ENCODE peak calls at places on chromosomes 5 and 9, in nine cellular contexts. Y is memory B cell; X is iris pigment epithelial cell; O is activated T-helper 1 cell treated with Interleukin-2 at 50 U/mL for 16 hours; N is NCI-H1092 treated with DMSO at 0.1 percent for 48 hours; F is CD8-positive, alpha-beta memory T cell; H is lung microvascular endothelial cell; A is IMR-90; Z is cardiac fibroblast. V is an unnamed sample.

GRCh38 chr9:123368023-123368422 is 12.0 kb downstream of the CRB2 start:
- DNase-seq in Y (no peak), X (no peak), O (no peak), N (no peak), F (no peak), H (no peak), A (no peak), Z (no peak), V (no peak)

GRCh38 chr5:136023935-136024645 is 4.7 kb upstream of the TGFBI start:
- DNase-seq in Y (no peak), X (peak; percentile 55), O (no peak), N (no peak), F (no peak), H (no peak), A (peak; percentile 82), Z (peak; percentile 75), V (no peak)

GRCh38 chr5:124888050-124888506 is 141.6 kb upstream of the ZNF608 start:
- DNase-seq in Y (no peak), X (peak; percentile 33), O (no peak), N (peak; percentile 44), F (no peak), H (no peak), A (no peak), Z (no peak), V (no peak)

GRCh38 chr9:15513335-15513734 is 2.6 kb upstream of the PSIP1 start:
- DNase-seq in Y (no peak), X (no peak), O (no peak), N (peak; percentile 22), F (no peak), H (no peak), A (no peak), Z (peak; percentile 27), V (no peak)

GRCh38 chr5:170383227-170383626 is 5.9 kb downstream of the KCNMB1 start:
- DNase-seq in Y (no peak), X (no peak), O (no peak), N (no peak), F (no peak), H (no peak), A (no peak), Z (no peak), V (no peak)

GRCh38 chr5:64749385-64749784 is 19.1 kb downstream of the SREK1IP1 start:
- DNase-seq in Y (no peak), X (no peak), O (no peak), N (no peak), F (no peak), H (no peak), A (no peak), Z (no peak), V (no peak)

GRCh38 chr5:64811050-64811640 is 42.4 kb downstream of the CWC27 start:
- DNase-seq in Y (no peak), X (peak; percentile 82), O (no peak), N (peak; percentile 41), F (no peak), H (peak; percentile 84), A (peak; percentile 81), Z (peak; percentile 90), V (peak; percentile 25)

GRCh38 chr9:23651051-23651450 is 175.0 kb downstream of the ELAVL2 start:
- DNase-seq in Y (no peak), X (no peak), O (no peak), N (no peak), F (no peak), H (no peak), A (no peak), Z (no peak), V (no peak)

GRCh38 chr5:80210014-80210413 is 45.8 kb downstream of the SERINC5 start:
- DNase-seq in Y (no peak), X (no peak), O (no peak), N (no peak), F (no peak), H (no peak), A (no peak), Z (no peak), V (no peak)

GRCh38 chr5:124605516-124605915 is 140.9 kb downstream of the ZNF608 start:
- DNase-seq in Y (no peak), X (no peak), O (no peak), N (no peak), F (no peak), H (peak; percentile 98), A (peak; percentile 19), Z (peak; percentile 46), V (no peak)

GRCh38 chr9:101711330-101711941 is 27.0 kb downstream of the GRIN3A start:
- DNase-seq in Y (no peak), X (peak; percentile 2), O (no peak), N (no peak), F (no peak), H (peak; percentile 25), A (no peak), Z (peak; percentile 13), V (no peak)

GRCh38 chr9:137452761-137453642 is 6.1 kb downstream of the NSMF start:
- DNase-seq in Y (peak; percentile 26), X (no peak), O (no peak), N (no peak), F (no peak), H (no peak), A (no peak), Z (no peak), V (no peak)

GRCh38 chr9:129307227-129307970 is 129.3 kb upstream of the IER5L start:
- DNase-seq in Y (no peak), X (no peak), O (no peak), N (no peak), F (no peak), H (no peak), A (no peak), Z (no peak), V (no peak)

GRCh38 chr5:111224561-111224989 is 391 bp downstream of the CAMK4 start:
- DNase-seq in Y (peak; percentile 21), X (no peak), O (no peak), N (peak; percentile 15), F (peak; percentile 11), H (no peak), A (peak; percentile 7), Z (no peak), V (no peak)

GRCh38 chr5:14134086-14134485 is 9.1 kb upstream of the TRIO start:
- DNase-seq in Y (no peak), X (no peak), O (no peak), N (peak; percentile 8), F (no peak), H (no peak), A (no peak), Z (no peak), V (no peak)

GRCh38 chr9:133982971-133983720 is 9.0 kb downstream of the VAV2 start:
- DNase-seq in Y (no peak), X (no peak), O (no peak), N (no peak), F (no peak), H (no peak), A (no peak), Z (no peak), V (no peak)

GRCh38 chr9:71806916-71807315 is 38.6 kb upstream of the CEMIP2 start:
- DNase-seq in Y (peak; percentile 41), X (peak; percentile 73), O (peak; percentile 33), N (peak; percentile 54), F (peak; percentile 38), H (peak; percentile 80), A (peak; percentile 67), Z (peak; percentile 79), V (peak; percentile 55)

GRCh38 chr9:85741112-85741874 is 461 bp downstream of the AGTPBP1 start:
- DNase-seq in Y (no peak), X (no peak), O (peak; percentile 40), N (peak; percentile 69), F (peak; percentile 76), H (no peak), A (peak; percentile 8), Z (peak; percentile 30), V (peak; percentile 30)

V was measured in cerebellum.